ENCODE peak calls at places on chromosomes 6 and 20, in ten cellular contexts. D is HCT116, J is K562, L is heart left ventricle, V is A549, C is HepG2, K is IMR-90, U is body of pancreas, F is right lobe of liver, A is upper lobe of left lung. G is an unnamed sample.

GRCh38 chr20:25247100-25247665 is 702 bp upstream of the PYGB start:
- ATAC-seq in D (peak; percentile 67), J (peak; percentile 82), L (peak; percentile 77), V (peak; percentile 91), C (peak; percentile 89), K (peak; percentile 50), U (peak; percentile 62), F (peak; percentile 75), A (peak; percentile 78), G (peak; percentile 58)

GRCh38 chr6:56771189-56771588 is 128.5 kb upstream of the DST start:
- ATAC-seq in D (no peak), J (no peak), L (no peak), V (no peak), C (no peak), K (no peak), U (no peak), F (no peak), A (no peak), G (no peak)

GRCh38 chr20:3330046-3330741 is 77.3 kb downstream of the DNAAF9 start:
- ATAC-seq in D (no peak), J (peak; percentile 42), L (no peak), V (peak; percentile 70), C (no peak), K (peak; percentile 72), U (no peak), F (peak; percentile 48), A (no peak), G (peak; percentile 61)

GRCh38 chr6:155219858-155220301 is 43.9 kb upstream of the CLDN20 start:
- ATAC-seq in D (no peak), J (no peak), L (peak; percentile 36), V (no peak), C (no peak), K (no peak), U (no peak), F (no peak), A (no peak), G (no peak)

GRCh38 chr6:31631681-31632278 is 11.3 kb downstream of the PRRC2A start:
- ATAC-seq in D (peak; percentile 24), J (peak; percentile 32), L (peak; percentile 10), V (no peak), C (no peak), K (no peak), U (no peak), F (no peak), A (no peak), G (no peak)

GRCh38 chr6:75735491-75736186 is 13.4 kb upstream of the MYO6 start:
- ATAC-seq in D (peak; percentile 78), J (no peak), L (no peak), V (peak; percentile 81), C (peak; percentile 82), K (no peak), U (peak; percentile 96), F (peak; percentile 42), A (peak; percentile 62), G (no peak)

GRCh38 chr6:31844507-31844906 is 17.0 kb downstream of the HSPA1B start:
- ATAC-seq in D (no peak), J (no peak), L (no peak), V (no peak), C (peak; percentile 9), K (no peak), U (no peak), F (peak; percentile 45), A (no peak), G (no peak)

GRCh38 chr6:11284996-11285395 is 52.5 kb upstream of the NEDD9 start:
- ATAC-seq in D (no peak), J (no peak), L (no peak), V (no peak), C (no peak), K (no peak), U (no peak), F (no peak), A (no peak), G (no peak)

GRCh38 chr6:129102741-129103140 is 219.8 kb downstream of the LAMA2 start:
- ATAC-seq in D (no peak), J (no peak), L (peak; percentile 89), V (no peak), C (no peak), K (peak; percentile 48), U (no peak), F (no peak), A (peak; percentile 75), G (peak; percentile 82)

GRCh38 chr6:161139304-161139765 is 134.5 kb downstream of the AGPAT4 start:
- ATAC-seq in D (no peak), J (no peak), L (no peak), V (no peak), C (no peak), K (no peak), U (no peak), F (no peak), A (no peak), G (no peak)

GRCh38 chr6:161138545-161139303 is 135.1 kb downstream of the AGPAT4 start:
- ATAC-seq in D (no peak), J (peak; percentile 3), L (no peak), V (no peak), C (peak; percentile 10), K (no peak), U (no peak), F (no peak), A (no peak), G (no peak)

GRCh38 chr6:161136655-161137054 is 137.2 kb downstream of the AGPAT4 start:
- ATAC-seq in D (no peak), J (no peak), L (no peak), V (no peak), C (no peak), K (no peak), U (no peak), F (no peak), A (no peak), G (no peak)

GRCh38 chr6:161137320-161137719 is 136.5 kb downstream of the AGPAT4 start:
- ATAC-seq in D (no peak), J (peak; percentile 29), L (no peak), V (peak; percentile 19), C (no peak), K (no peak), U (no peak), F (no peak), A (no peak), G (no peak)

GRCh38 chr6:161137839-161138544 is 135.9 kb downstream of the AGPAT4 start:
- ATAC-seq in D (no peak), J (no peak), L (no peak), V (no peak), C (no peak), K (no peak), U (no peak), F (no peak), A (no peak), G (no peak)
- TF ChIP-seq POLR2A in D (no peak), J (no peak), L (no peak), V (no peak), C (no peak), K (no peak), U (no peak), F (no peak), A (no peak), G (no peak)

GRCh38 chr6:5085638-5086293 is 625 bp downstream of the PPP1R3G start:
- ATAC-seq in D (no peak), J (no peak), L (peak; percentile 46), V (peak; percentile 60), C (no peak), K (peak; percentile 45), U (no peak), F (peak; percentile 46), A (no peak), G (peak; percentile 9)
- TF ChIP-seq POLR2A in D (no peak), J (no peak), L (no peak), V (no peak), C (no peak), K (no peak), U (no peak), F (no peak), A (no peak), G (no peak)

GRCh38 chr6:71168233-71168765 is 120.3 kb upstream of the OGFRL1 start:
- ATAC-seq in D (no peak), J (no peak), L (no peak), V (no peak), C (no peak), K (no peak), U (no peak), F (no peak), A (no peak), G (no peak)

GRCh38 chr6:71164890-71165289 is 123.7 kb upstream of the OGFRL1 start:
- ATAC-seq in D (no peak), J (no peak), L (no peak), V (no peak), C (no peak), K (no peak), U (no peak), F (no peak), A (no peak), G (no peak)
- TF ChIP-seq POLR2A in D (no peak), J (no peak), L (no peak), V (no peak), C (no peak), K (no peak), U (no peak), F (no peak), A (no peak), G (no peak)

GRCh38 chr6:156010-156409 is 136.3 kb upstream of the DUSP22 start:
- ATAC-seq in D (no peak), J (no peak), L (no peak), V (no peak), C (no peak), K (no peak), U (no peak), F (no peak), A (no peak), G (no peak)
- TF ChIP-seq POLR2A in D (no peak), J (no peak), L (no peak), V (no peak), C (no peak), K (no peak), U (no peak), F (no peak), A (no peak), G (no peak)

GRCh38 chr20:53738039-53738944 is 144.7 kb upstream of the ZNF217 start:
- ATAC-seq in D (peak; percentile 59), J (peak; percentile 73), L (peak; percentile 88), V (peak; percentile 90), C (peak; percentile 90), K (peak; percentile 82), U (peak; percentile 84), F (peak; percentile 88), A (peak; percentile 92), G (no peak)
- TF ChIP-seq POLR2A in D (no peak), J (peak; percentile 63), L (no peak), V (peak; percentile 41), C (peak; percentile 74), K (peak; percentile 75), U (peak; percentile 73), F (peak; percentile 54), A (no peak), G (no peak)

DNA sequence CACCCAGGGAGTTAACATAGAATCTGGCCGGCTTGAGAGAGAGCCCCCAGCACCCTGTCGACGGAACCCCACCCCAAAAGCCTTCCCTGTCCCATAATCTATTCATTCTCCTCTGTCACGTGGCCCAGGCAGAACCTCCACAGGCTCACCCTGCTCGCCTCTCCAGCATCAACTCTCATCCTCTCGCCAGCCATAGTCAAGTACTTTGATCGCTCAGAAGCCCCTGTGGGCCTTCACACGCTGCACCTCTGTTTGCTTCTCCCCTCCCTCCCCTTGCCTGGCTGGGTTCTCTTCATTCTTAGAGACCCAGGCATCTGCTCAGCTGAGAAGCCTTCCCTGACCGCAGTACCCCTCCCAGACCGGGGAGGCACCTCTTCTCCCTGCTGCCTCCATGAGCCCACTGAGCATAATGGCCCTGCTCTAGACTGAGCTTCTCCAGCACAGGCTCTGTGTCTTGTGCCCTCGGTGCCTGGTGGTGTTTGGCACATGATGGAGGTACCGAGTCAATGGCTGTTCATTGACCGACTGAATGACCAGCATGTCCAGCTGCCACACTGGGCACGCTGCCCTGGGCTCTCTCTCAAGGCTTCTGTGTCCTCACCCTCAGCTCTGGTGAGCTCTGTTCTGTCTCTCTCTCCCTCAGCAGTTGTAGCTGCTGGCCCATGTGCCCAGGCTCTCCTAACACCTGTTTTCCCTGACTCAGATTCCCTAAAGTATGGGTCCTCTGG is 33.7 kb downstream of the PKIG start:
- ATAC-seq in D (no peak), J (peak; percentile 32), L (peak; percentile 7), V (peak; percentile 40), C (no peak), K (no peak), U (no peak), F (no peak), A (no peak), G (no peak)
- TF ChIP-seq POLR2A in D (no peak), J (no peak), L (no peak), V (no peak), C (no peak), K (no peak), U (no peak), F (no peak), A (no peak), G (no peak)